ENCODE peak calls at places on chromosomes 12 and 14, in ten cellular contexts. L is neural crest cell; W is stimulated activated CD4-positive, alpha-beta T cell treated with anti-CD3 and anti-CD28 coated beads, TNF-alpha, amount 100 ng/mL, for 48 hours; A is head of caudate nucleus; Q is NCI-H1436; I is heart left ventricle; Z is cardiac fibroblast; P is NCI-H1694 treated with DMSO at 0.1 percent for 48 hours; M is effector CD4-positive, alpha-beta T cell; T is IMR-90. C is an unnamed sample.

GRCh38 chr12:93500667-93501066 is 33.4 kb downstream of the MRPL42 start:
- DNase-seq in M (no peak), Z (no peak), I (no peak), P (no peak), T (no peak), L (no peak), A (no peak), Q (no peak), W (no peak), C (no peak)

GRCh38 chr12:15276088-15276698 is 46.1 kb upstream of the PTPRO start:
- DNase-seq in M (no peak), Z (peak; percentile 75), Q (no peak), W (no peak), I (peak; percentile 14), A (peak; percentile 56), P (peak; percentile 48), T (peak; percentile 29), L (peak; percentile 58), C (no peak)

GRCh38 chr14:53316504-53316903 is 163.4 kb upstream of the DDHD1 start:
- DNase-seq in Q (no peak), M (no peak), T (no peak), Z (no peak), A (no peak), P (no peak), W (no peak), L (no peak), I (no peak), C (no peak)

GRCh38 chr12:54683388-54683787 is 35.2 kb upstream of the DCD start:
- DNase-seq in P (no peak), Q (no peak), M (no peak), W (no peak), T (no peak), I (no peak), L (no peak), A (no peak), Z (no peak), C (no peak)

GRCh38 chr12:269216-269615 is 6.6 kb upstream of the SLC6A13 start:
- DNase-seq in Z (peak; percentile 25), A (peak; percentile 24), I (no peak), Q (no peak), P (no peak), L (no peak), M (no peak), W (no peak), T (peak; percentile 46), C (no peak)

GRCh38 chr14:22837750-22838538 is 1.6 kb downstream of the MMP14 start:
- DNase-seq in A (no peak), M (no peak), W (no peak), P (no peak), L (no peak), Z (peak; percentile 57), Q (no peak), I (peak; percentile 44), T (peak; percentile 33), C (no peak)

GRCh38 chr14:60965402-60965801 is 15.5 kb downstream of the TRMT5 start:
- DNase-seq in M (no peak), L (no peak), I (no peak), W (no peak), T (peak; percentile 92), Z (peak; percentile 77), Q (no peak), P (no peak), A (no peak), C (no peak)

GRCh38 chr12:114774181-114774580 is 90.2 kb upstream of the TBX3 start:
- DNase-seq in A (no peak), L (no peak), M (no peak), W (no peak), I (no peak), T (peak; percentile 85), P (no peak), Z (peak; percentile 89), Q (no peak), C (no peak)

GRCh38 chr14:26199599-26200370 is 398.0 kb downstream of the NOVA1 start:
- DNase-seq in T (no peak), I (no peak), W (no peak), P (no peak), Z (peak; percentile 48), A (no peak), L (no peak), Q (no peak), M (no peak), C (no peak)